ENCODE peak calls at places on chromosomes 1 and 21, in four cellular contexts. Y is HepG2, J is H1, B is K562. H is an unnamed sample.

GRCh38 chr1:33971018-33971710 is 107.3 kb downstream of the HMGB4 start:
- DNase-seq in Y (no peak), J (no peak), B (no peak), H (no peak)

GRCh38 chr1:231188072-231188471 is 26.2 kb downstream of the TRIM67 start:
- DNase-seq in Y (no peak), J (no peak), B (no peak), H (no peak)

GRCh38 chr1:161503394-161503748 is 1.9 kb upstream of the FCGR2A start:
- DNase-seq in J (no peak), B (no peak), Y (no peak), H (no peak)

GRCh38 chr1:41582004-41582325 is 97.5 kb upstream of the EDN2 start:
- DNase-seq in B (no peak), J (no peak), Y (no peak), H (no peak)

GRCh38 chr1:107935396-107936064 is 29.4 kb downstream of the VAV3 start:
- DNase-seq in B (no peak), Y (no peak), J (no peak), H (no peak)

GRCh38 chr1:245310605-245311531 is 156.1 kb downstream of the KIF26B start:
- DNase-seq in B (no peak), Y (no peak), J (no peak), H (no peak)

GRCh38 chr1:165501975-165502358 is 41.8 kb upstream of the LRRC52 start:
- DNase-seq in J (no peak), B (no peak), Y (no peak), H (no peak)

GRCh38 chr1:21491483-21492170 is 17.6 kb upstream of the ALPL start:
- DNase-seq in B (no peak), J (no peak), Y (no peak), H (no peak)

GRCh38 chr1:195275688-195276087 is 1332.6 kb downstream of the KCNT2 start:
- DNase-seq in J (no peak), B (no peak), Y (no peak), H (no peak)

GRCh38 chr1:19974822-19975416 is 4.5 kb downstream of the PLA2G2A start:
- DNase-seq in J (peak; percentile 34), B (peak; percentile 62), Y (peak; percentile 99), H (peak; percentile 60)

GRCh38 chr21:31509108-31510017 is 150.1 kb upstream of the SOD1 start:
- DNase-seq in Y (peak; percentile 18), B (peak; percentile 72), J (no peak), H (peak; percentile 67)

GRCh38 chr1:17661546-17662157 is 93.5 kb upstream of the ACTL8 start:
- DNase-seq in Y (peak; percentile 41), B (peak; percentile 88), J (peak; percentile 10), H (peak; percentile 12)

DNA sequence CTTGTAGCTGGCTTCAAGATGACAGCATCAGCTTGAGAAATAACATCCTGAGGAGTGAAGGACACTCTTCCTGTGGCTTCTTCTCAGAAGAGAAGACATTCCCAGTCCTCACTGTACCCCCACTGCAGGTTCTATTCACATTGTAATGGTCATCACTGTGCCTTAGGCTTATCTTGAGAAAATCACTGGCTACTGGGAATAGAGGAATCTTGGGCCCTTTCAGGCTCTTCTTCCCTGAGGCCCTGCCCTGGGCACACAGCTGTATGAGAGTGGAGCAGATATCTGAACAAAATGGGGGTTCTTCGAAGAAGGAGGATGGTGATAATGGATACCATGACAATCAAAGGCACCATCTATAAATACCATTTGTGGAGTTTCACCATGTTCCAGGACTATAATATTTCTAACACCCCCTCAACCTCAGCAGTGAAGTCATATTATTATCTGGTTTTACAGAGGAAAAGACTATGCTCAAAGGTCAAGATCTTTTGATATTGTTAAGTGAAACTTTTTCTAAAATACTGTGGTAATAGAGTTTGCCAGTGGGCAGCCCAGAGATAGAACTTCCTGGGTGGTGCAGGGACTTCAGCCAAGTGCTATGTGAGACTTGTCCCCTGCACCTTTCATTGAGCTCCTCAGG is 143.1 kb upstream of the KCNE2 start:
- DNase-seq in B (no peak), Y (no peak), J (no peak), H (no peak)
- TF ChIP-seq FOSL1 in B (no peak), Y (no peak), J (no peak), H (no peak)

DNA sequence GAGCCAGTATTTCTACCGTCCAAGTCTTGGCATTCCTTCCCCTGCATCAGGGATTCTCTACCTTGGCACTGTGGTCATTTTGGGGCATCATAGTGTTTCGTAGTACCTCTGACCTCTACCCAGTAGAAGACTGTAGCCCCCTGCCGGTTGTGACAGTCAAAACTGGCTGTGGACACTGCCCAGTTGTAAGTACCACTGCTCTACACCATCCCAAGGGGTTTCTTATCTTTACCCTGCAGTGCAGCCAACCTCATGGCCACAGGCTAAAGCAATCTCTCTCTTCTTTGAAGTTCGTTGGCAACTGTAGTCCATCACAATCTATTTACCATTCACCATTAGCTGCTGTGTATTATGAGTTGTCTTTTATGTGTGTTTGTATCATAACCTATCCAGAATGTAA is 29.3 kb upstream of the ERO1B start:
- DNase-seq in B (no peak), J (no peak), Y (peak; percentile 7), H (no peak)
- TF ChIP-seq CTCF in B (peak; percentile 46), J (no peak), Y (peak; percentile 47), H (no peak)

GRCh38 chr1:99645699-99646531 is at the start of gene PALMD:
- DNase-seq in J (no peak), B (peak; percentile 23), Y (peak; percentile 61), H (no peak)
- TF ChIP-seq FOSL1 in J (no peak), B (peak; percentile 15), Y (no peak), H (no peak)

DNA sequence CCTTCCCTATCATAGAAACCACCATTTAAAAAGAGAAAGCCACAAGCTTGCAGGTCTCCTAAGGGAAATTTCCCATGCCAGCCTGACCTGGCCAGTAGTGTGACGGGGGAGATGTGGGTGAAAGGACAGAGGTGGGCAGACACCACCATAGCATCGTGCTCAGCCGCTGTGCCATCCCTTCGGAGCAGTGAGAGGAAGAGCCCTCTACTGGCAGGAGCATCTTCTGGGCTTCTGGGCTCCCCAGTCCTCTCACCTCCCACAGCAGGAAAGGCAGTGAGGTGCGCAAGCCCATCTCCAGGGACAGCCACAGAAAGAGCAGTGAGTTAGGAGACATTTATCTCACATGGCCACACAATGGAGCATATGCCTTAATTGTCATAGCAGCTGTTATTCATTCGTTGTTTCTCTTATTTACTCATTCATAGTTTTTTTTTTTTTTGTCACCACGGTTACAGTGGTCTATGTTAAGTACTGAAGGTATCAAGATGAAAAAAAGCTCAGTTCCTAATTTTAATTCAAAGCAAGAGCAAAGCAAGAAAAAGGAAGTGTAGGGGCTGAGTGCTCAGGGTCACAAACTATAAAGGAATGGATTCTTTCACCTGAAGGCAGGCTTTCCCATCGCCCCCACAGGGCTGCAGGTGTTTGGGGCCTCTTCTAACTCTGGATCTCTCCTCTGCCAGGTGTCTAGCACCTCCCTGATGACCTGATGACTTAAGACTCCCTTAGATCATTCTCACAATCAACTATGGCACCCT is 48.8 kb upstream of the CAMK1G start:
- DNase-seq in B (no peak), Y (no peak), J (no peak), H (no peak)
- TF ChIP-seq CTCF in B (peak; percentile 29), Y (no peak), J (peak; percentile 41), H (no peak)

GRCh38 chr1:152777510-152778137 is 2.7 kb downstream of the LCE1F start:
- DNase-seq in Y (peak; percentile 30), B (peak; percentile 38), J (no peak), H (peak; percentile 28)
- TF ChIP-seq FOSL1 in Y (no peak), B (no peak), J (no peak), H (no peak)